ENCODE peak calls at places on chromosome 19, in six cellular contexts. C, U, V, O, Y and J are unnamed samples. For H3K36me3, the result is how much of the 10 kb centered on the place peaks cover.

GRCh38 chr19:35000647-35001501 is 751 bp downstream of the GRAMD1A start:
- DNase-seq in C (peak), U (no peak), V (peak), O (peak), Y (peak), J (peak)

GRCh38 chr19:1172353-1173159 is 1.5 kb downstream of the SBNO2 start:
- DNase-seq in C (peak), U (no peak), V (peak), O (no peak), Y (peak), J (peak)

GRCh38 chr19:1307320-1307719 is 21.6 kb downstream of the EFNA2 start:
- DNase-seq in C (no peak), U (no peak), V (peak), O (no peak), Y (no peak), J (no peak)

GRCh38 chr19:33344210-33344609 is 29.3 kb upstream of the CEBPG start:
- DNase-seq in C (no peak), U (peak), V (no peak), O (no peak), Y (no peak), J (peak)

GRCh38 chr19:33497778-33498175 is 23.8 kb downstream of the PEPD start:
- DNase-seq in C (no peak), U (no peak), V (no peak), O (no peak), Y (no peak), J (no peak)

GRCh38 chr19:33133438-33134031 is 1.6 kb downstream of the WDR88 start:
- DNase-seq in C (no peak), U (no peak), V (no peak), O (no peak), Y (no peak), J (peak)

GRCh38 chr19:28443361-28443760 is 769.6 kb downstream of the UQCRFS1 start:
- DNase-seq in C (no peak), U (no peak), V (no peak), O (no peak), Y (no peak), J (peak)

GRCh38 chr19:4649392-4650094 is 10.2 kb downstream of the TNFAIP8L1 start:
- DNase-seq in C (no peak), U (no peak), V (no peak), O (no peak), Y (no peak), J (no peak)

GRCh38 chr19:36604656-36605100 is 435 bp upstream of the ZNF382 start:
- DNase-seq in C (peak), U (no peak), V (peak), O (no peak), Y (peak), J (peak)

GRCh38 chr19:45499196-45500180 is 1.2 kb downstream of the PPM1N start:
- DNase-seq in C (no peak), U (peak), V (peak), O (peak), Y (peak), J (peak)

GRCh38 chr19:50333737-50334617 is 4.8 kb upstream of the KCNC3 start:
- DNase-seq in C (no peak), U (no peak), V (peak), O (no peak), Y (peak), J (no peak)

GRCh38 chr19:6059996-6060599 is 50.2 kb downstream of the RFX2 start:
- DNase-seq in C (no peak), U (no peak), V (no peak), O (no peak), Y (no peak), J (no peak)

GRCh38 chr19:49473868-49474544 is at the start of gene FLT3LG:
- DNase-seq in C (peak), U (no peak), V (peak), O (no peak), Y (peak), J (no peak)

GRCh38 chr19:43570174-43570791 is 5.0 kb downstream of the XRCC1 start:
- DNase-seq in C (no peak), U (no peak), V (peak), O (no peak), Y (no peak), J (no peak)

GRCh38 chr19:5627395-5627904 is 4.6 kb downstream of the SAFB start:
- DNase-seq in C (peak), U (no peak), V (peak), O (no peak), Y (peak), J (peak)

GRCh38 chr19:42467437-42467760 is 24.7 kb upstream of the CXCL17 start:
- DNase-seq in C (no peak), U (no peak), V (no peak), O (no peak), Y (no peak), J (no peak)

GRCh38 chr19:16351133-16351809 is 26.6 kb downstream of the KLF2 start:
- DNase-seq in C (peak), U (no peak), V (peak), O (no peak), Y (peak), J (peak)

GRCh38 chr19:45668342-45668871 is 386 bp downstream of the GIPR start:
- DNase-seq in C (no peak), U (no peak), V (peak), O (no peak), Y (no peak), J (no peak)

GRCh38 chr19:52722062-52723005 is 12.5 kb downstream of the ZNF611 start:
- DNase-seq in C (peak), U (no peak), V (peak), O (no peak), Y (peak), J (no peak)

GRCh38 chr19:34381399-34382251 is 16.6 kb downstream of the GPI start:
- DNase-seq in C (no peak), U (no peak), V (no peak), O (no peak), Y (no peak), J (no peak)

GRCh38 chr19:728011-728410 is 19.3 kb downstream of the PALM start:
- DNase-seq in C (no peak), U (no peak), V (no peak), O (no peak), Y (no peak), J (no peak)

GRCh38 chr19:35351441-35352176 is 3.9 kb downstream of the FFAR1 start:
- DNase-seq in C (no peak), U (no peak), V (peak), O (no peak), Y (no peak), J (no peak)

GRCh38 chr19:47253467-47253881 is 2.9 kb upstream of the CCDC9 start:
- DNase-seq in C (peak), U (no peak), V (peak), O (no peak), Y (peak), J (peak)

GRCh38 chr19:22326219-22326618 is 40.0 kb downstream of the ZNF729 start:
- DNase-seq in C (no peak), U (no peak), V (no peak), O (no peak), Y (no peak), J (no peak)

GRCh38 chr19:16260794-16261161 is 63.1 kb downstream of the AP1M1 start:
- DNase-seq in C (no peak), U (no peak), V (no peak), O (no peak), Y (no peak), J (no peak)

GRCh38 chr19:1089891-1090290 is 5.3 kb downstream of the POLR2E start:
- DNase-seq in C (no peak), U (no peak), V (no peak), O (no peak), Y (no peak), J (no peak)

GRCh38 chr19:35144600-35145436 is 1.8 kb downstream of the FXYD7 start:
- DNase-seq in C (no peak), U (no peak), V (peak), O (no peak), Y (no peak), J (peak)

GRCh38 chr19:29855771-29856510 is 44.1 kb downstream of the CCNE1 start:
- DNase-seq in C (no peak), U (no peak), V (no peak), O (no peak), Y (no peak), J (no peak)

GRCh38 chr19:2215281-2215751 is 20.8 kb downstream of the PLEKHJ1 start:
- DNase-seq in C (no peak), U (no peak), V (no peak), O (no peak), Y (no peak), J (peak)

GRCh38 chr19:30580673-30581072 is 208.5 kb downstream of the ZNF536 start:
- DNase-seq in C (no peak), U (no peak), V (no peak), O (no peak), Y (no peak), J (no peak)

GRCh38 chr19:41192574-41193419 is at the start of gene CYP2S1:
- DNase-seq in C (peak), U (no peak), V (peak), O (no peak), Y (peak), J (peak)

GRCh38 chr19:30688696-30689095 is 316.5 kb downstream of the ZNF536 start:
- DNase-seq in C (no peak), U (no peak), V (no peak), O (no peak), Y (no peak), J (no peak)

GRCh38 chr19:5673752-5674151 is 6.6 kb downstream of the MICOS13 start:
- DNase-seq in C (no peak), U (no peak), V (no peak), O (no peak), Y (no peak), J (no peak)

GRCh38 chr19:16594681-16595091 is 22.5 kb upstream of the SLC35E1 start:
- DNase-seq in C (no peak), U (no peak), V (no peak), O (no peak), Y (no peak), J (no peak)

GRCh38 chr19:801030-801860 is 4.0 kb downstream of the PTBP1 start:
- DNase-seq in C (no peak), U (no peak), V (peak), O (no peak), Y (no peak), J (no peak)

GRCh38 chr19:3555653-3556422 is 1.5 kb downstream of the MFSD12 start:
- DNase-seq in C (no peak), U (no peak), V (peak), O (no peak), Y (no peak), J (no peak)

GRCh38 chr19:30228113-30228725 is 144.0 kb upstream of the ZNF536 start:
- DNase-seq in C (no peak), U (no peak), V (no peak), O (no peak), Y (peak), J (peak)

GRCh38 chr19:29079331-29079730 is 133.6 kb downstream of the UQCRFS1 start:
- DNase-seq in C (no peak), U (peak), V (peak), O (no peak), Y (no peak), J (no peak)

GRCh38 chr19:55232284-55232597 is 3.7 kb upstream of the TMEM86B start:
- DNase-seq in C (no peak), U (no peak), V (no peak), O (no peak), Y (no peak), J (no peak)
- H3K36me3 ChIP-seq in C (half or more), U (half or more), V (half or more), O (under half), Y (half or more), J (under half)

GRCh38 chr19:40090256-40091204 is at the start of gene ZNF780A:
- DNase-seq in C (peak), U (peak), V (peak), O (peak), Y (peak), J (peak)
- H3K18ac ChIP-seq in C (peak), U (peak), V (peak), O (peak), Y (peak), J (peak)

GRCh38 chr19:38684078-38684861 is 36.8 kb downstream of the ACTN4 start:
- DNase-seq in C (peak), U (no peak), V (peak), O (no peak), Y (peak), J (peak)
- H2BK120ac ChIP-seq in C (peak), U (no peak), V (peak), O (peak), Y (peak), J (peak)

DNA sequence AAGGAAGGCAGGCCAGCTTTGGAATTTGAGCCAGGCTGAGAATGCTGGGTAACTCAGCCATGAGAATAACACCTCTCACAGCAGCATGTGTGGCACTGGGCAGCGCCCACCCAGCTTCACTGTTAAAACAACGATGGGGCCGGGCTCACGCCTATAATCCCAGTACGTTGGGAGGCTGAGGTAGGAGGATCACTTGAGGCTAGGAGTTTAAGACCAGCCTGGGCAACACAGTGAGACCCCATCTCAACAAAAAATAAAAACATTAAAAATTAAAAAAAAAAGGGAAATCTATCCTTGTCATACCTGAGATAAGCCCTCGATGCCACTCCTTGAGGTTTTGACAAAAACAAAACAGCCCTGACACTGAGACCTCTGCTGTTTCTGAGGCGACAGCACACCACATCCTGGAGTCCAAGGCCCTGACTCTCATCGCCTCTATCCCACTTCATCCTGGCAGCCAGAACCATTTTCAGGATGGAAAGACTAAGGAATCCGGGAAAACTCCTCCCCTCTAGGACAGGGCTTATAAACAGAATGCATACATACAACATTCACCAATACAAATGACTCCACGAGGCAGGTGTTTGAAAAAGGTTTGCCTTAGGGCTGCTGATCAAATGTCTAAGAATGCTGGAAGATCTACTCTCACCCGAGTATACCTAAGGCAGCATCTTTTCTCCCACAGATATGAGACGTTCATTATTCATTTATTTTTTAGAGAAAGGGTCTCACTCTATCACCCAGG is 22.6 kb upstream of the TIMM44 start:
- DNase-seq in C (no peak), U (no peak), V (peak), O (no peak), Y (no peak), J (no peak)
- H3K36me3 ChIP-seq in C (half or more), U (half or more), V (half or more), O (half or more), Y (half or more), J (under half)

GRCh38 chr19:55636723-55637122 is 4.1 kb upstream of the ZNF580 start:
- DNase-seq in C (no peak), U (no peak), V (no peak), O (no peak), Y (no peak), J (no peak)

GRCh38 chr19:55635334-55635717 is 5.5 kb upstream of the ZNF580 start:
- DNase-seq in C (no peak), U (no peak), V (no peak), O (no peak), Y (no peak), J (no peak)

GRCh38 chr19:55635856-55636440 is 4.9 kb upstream of the ZNF580 start:
- DNase-seq in C (no peak), U (no peak), V (no peak), O (no peak), Y (no peak), J (no peak)

GRCh38 chr19:55633866-55634265 is 6.9 kb upstream of the ZNF580 start:
- DNase-seq in C (no peak), U (no peak), V (peak), O (no peak), Y (no peak), J (no peak)

GRCh38 chr19:55632463-55632834 is 8.1 kb upstream of the ZNF784 start:
- DNase-seq in C (peak), U (peak), V (peak), O (no peak), Y (peak), J (peak)
- H3K18ac ChIP-seq in C (no peak), U (peak), V (no peak), O (no peak), Y (no peak), J (no peak)

GRCh38 chr19:55599468-55600335 is at the start of the genes FIZ1 and ZNF524:
- DNase-seq in C (peak), U (peak), V (peak), O (peak), Y (peak), J (peak)
- H2BK120ac ChIP-seq in C (peak), U (peak), V (peak), O (peak), Y (peak), J (no peak)

GRCh38 chr19:18306903-18307681 is 15.8 kb downstream of the LSM4 start:
- DNase-seq in C (no peak), U (no peak), V (no peak), O (no peak), Y (no peak), J (no peak)

GRCh38 chr19:18308051-18308947 is 14.6 kb downstream of the LSM4 start:
- DNase-seq in C (no peak), U (no peak), V (no peak), O (no peak), Y (no peak), J (no peak)

GRCh38 chr19:18309525-18310064 is 13.3 kb downstream of the LSM4 start:
- DNase-seq in C (no peak), U (no peak), V (no peak), O (no peak), Y (no peak), J (no peak)

GRCh38 chr19:18310118-18310909 is 12.6 kb downstream of the LSM4 start:
- DNase-seq in C (no peak), U (no peak), V (no peak), O (no peak), Y (no peak), J (no peak)

DNA sequence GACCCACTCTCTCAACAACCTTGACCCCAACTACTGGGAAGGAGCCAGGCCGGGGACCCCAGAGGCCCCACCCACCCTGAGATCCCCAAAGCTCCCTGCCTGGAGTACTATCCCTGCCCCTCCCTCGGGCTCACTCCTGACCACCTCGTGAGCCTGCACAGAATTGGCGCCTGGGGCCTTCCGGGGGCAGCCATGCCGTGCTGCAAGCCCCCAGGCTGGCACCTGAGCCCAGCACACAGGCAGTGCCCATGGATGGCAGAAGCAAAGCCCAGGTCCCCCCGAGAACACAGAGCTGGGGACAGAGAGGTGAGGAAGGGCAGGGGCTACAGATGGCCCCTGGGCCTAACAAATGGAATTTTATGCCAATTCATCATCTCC is 13.9 kb downstream of the LSM4 start:
- DNase-seq in C (no peak), U (no peak), V (no peak), O (no peak), Y (no peak), J (no peak)
- H3K36me3 ChIP-seq in C (under half), U (half or more), V (half or more), O (half or more), Y (under half), J (under half)

GRCh38 chr19:51508059-51508733 is 6.6 kb upstream of the SIGLEC12 start:
- DNase-seq in C (no peak), U (no peak), V (no peak), O (no peak), Y (no peak), J (no peak)

GRCh38 chr19:51505904-51506303 is 4.3 kb upstream of the SIGLEC12 start:
- DNase-seq in C (no peak), U (no peak), V (no peak), O (no peak), Y (no peak), J (no peak)

GRCh38 chr19:51509823-51510660 is 8.4 kb upstream of the SIGLEC12 start:
- DNase-seq in C (no peak), U (no peak), V (no peak), O (no peak), Y (no peak), J (no peak)

GRCh38 chr19:51507640-51508058 is 6.0 kb upstream of the SIGLEC12 start:
- DNase-seq in C (no peak), U (no peak), V (no peak), O (no peak), Y (no peak), J (no peak)

DNA sequence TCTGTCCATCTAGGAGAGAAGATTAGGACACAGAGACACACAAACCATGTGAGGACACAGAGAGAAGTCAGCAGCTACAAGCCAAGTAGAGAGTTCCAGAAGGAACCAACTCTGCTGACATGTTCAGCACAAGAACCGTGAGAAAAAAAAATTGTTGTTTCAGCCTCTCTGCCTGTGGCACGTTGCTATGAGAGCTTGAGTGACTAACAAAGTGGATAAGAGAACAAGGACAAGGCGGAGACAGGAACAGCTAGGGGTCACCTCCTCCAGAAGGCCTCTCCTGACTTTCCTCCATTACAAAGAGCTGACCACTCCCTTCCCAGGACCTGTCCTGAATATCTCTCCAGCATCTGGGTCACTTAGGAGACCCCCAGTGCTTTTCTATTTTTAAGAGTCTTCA is 5.6 kb upstream of the SIGLEC12 start:
- DNase-seq in C (no peak), U (no peak), V (no peak), O (no peak), Y (no peak), J (no peak)
- H3K18ac ChIP-seq in C (no peak), U (no peak), V (no peak), O (no peak), Y (no peak), J (no peak)